ENCODE peak calls at places on chromosomes 2 and 18, in four cellular contexts. Q is right cardiac atrium, W is GM03348, K is globus pallidus. O is an unnamed sample.

GRCh38 chr18:55283309-55283708 is 304.7 kb downstream of the TCF4 start:
- DNase-seq in Q (no peak), W (no peak), K (no peak), O (no peak)

GRCh38 chr2:195575879-195576391 is 81.1 kb upstream of the SLC39A10 start:
- DNase-seq in Q (no peak), W (peak), K (peak), O (peak)

GRCh38 chr2:176534798-176535479 is 265.7 kb downstream of the MTX2 start:
- DNase-seq in Q (no peak), W (peak), K (no peak), O (peak)

GRCh38 chr18:395481-396250 is 104.8 kb downstream of the COLEC12 start:
- DNase-seq in Q (no peak), W (peak), K (no peak), O (no peak)

GRCh38 chr2:170930132-170931109 is 1.4 kb downstream of the GORASP2 start:
- DNase-seq in Q (no peak), W (peak), K (peak), O (peak)

GRCh38 chr18:79950440-79951341 is 762 bp downstream of the SLC66A2 start:
- DNase-seq in Q (peak), W (peak), K (no peak), O (peak)

GRCh38 chr18:4084501-4084900 is 370.6 kb downstream of the DLGAP1 start:
- DNase-seq in Q (no peak), W (no peak), K (no peak), O (no peak)

GRCh38 chr18:41532344-41533086 is 422.5 kb upstream of the PIK3C3 start:
- DNase-seq in Q (no peak), W (no peak), K (no peak), O (peak)

GRCh38 chr2:204026294-204026693 is 89.7 kb downstream of the ICOS start:
- DNase-seq in Q (no peak), W (no peak), K (no peak), O (peak)

GRCh38 chr2:145595296-145595695 is 1075.4 kb upstream of the ZEB2 start:
- DNase-seq in Q (no peak), W (no peak), K (no peak), O (no peak)

GRCh38 chr2:53575606-53576360 is 191.8 kb upstream of the CHAC2 start:
- DNase-seq in Q (no peak), W (peak), K (no peak), O (no peak)

O was measured in iPS-NIHi11.